ENCODE peak calls at places on chromosomes 3 and 15, in eight cellular contexts. One of them, this sample, is unnamed.
A peak's percentile ranks its signal among the peaks of the same experiment; 100 is the strongest.

GRCh38 chr15:69537888-69538287 is 85.3 kb downstream of the RPLP1 start:
- DNase-seq in GM12865: no peak
- DNase-seq in activated B cell treated with CpG ODN at 0.5 μM for 24 hours: no peak
- DNase-seq in glutamatergic neuron: no peak
- DNase-seq in progenitor cell of endocrine pancreas: no peak
- DNase-seq in neural progenitor cell: no peak
- DNase-seq in coronary artery: no peak
- DNase-seq in body of pancreas: no peak
- DNase-seq in this sample: no peak

GRCh38 chr3:161586836-161587235 is 90.2 kb downstream of the OTOL1 start:
- DNase-seq in GM12865: no peak
- DNase-seq in activated B cell treated with CpG ODN at 0.5 μM for 24 hours: no peak
- DNase-seq in glutamatergic neuron: no peak
- DNase-seq in progenitor cell of endocrine pancreas: no peak
- DNase-seq in neural progenitor cell: no peak
- DNase-seq in coronary artery: no peak
- DNase-seq in body of pancreas: no peak
- DNase-seq in this sample: no peak

GRCh38 chr3:158977497-158977896 is 175.6 kb downstream of the MFSD1 start:
- DNase-seq in GM12865: no peak
- DNase-seq in activated B cell treated with CpG ODN at 0.5 μM for 24 hours: no peak
- DNase-seq in glutamatergic neuron: no peak
- DNase-seq in progenitor cell of endocrine pancreas: no peak
- DNase-seq in neural progenitor cell: no peak
- DNase-seq in coronary artery: no peak
- DNase-seq in body of pancreas: peak; percentile 64
- DNase-seq in this sample: no peak

GRCh38 chr3:10286596-10287295 is 6.0 kb downstream of the GHRL start:
- DNase-seq in GM12865: peak; percentile 79
- DNase-seq in activated B cell treated with CpG ODN at 0.5 μM for 24 hours: no peak
- DNase-seq in glutamatergic neuron: no peak
- DNase-seq in progenitor cell of endocrine pancreas: no peak
- DNase-seq in neural progenitor cell: peak; percentile 53
- DNase-seq in coronary artery: no peak
- DNase-seq in body of pancreas: no peak
- DNase-seq in this sample: no peak

GRCh38 chr3:161987933-161988332 is 491.3 kb downstream of the OTOL1 start:
- DNase-seq in GM12865: no peak
- DNase-seq in activated B cell treated with CpG ODN at 0.5 μM for 24 hours: no peak
- DNase-seq in glutamatergic neuron: no peak
- DNase-seq in progenitor cell of endocrine pancreas: no peak
- DNase-seq in neural progenitor cell: no peak
- DNase-seq in coronary artery: no peak
- DNase-seq in body of pancreas: no peak
- DNase-seq in this sample: no peak

GRCh38 chr3:77449459-77449858 is 409.6 kb downstream of the ROBO2 start:
- DNase-seq in GM12865: no peak
- DNase-seq in activated B cell treated with CpG ODN at 0.5 μM for 24 hours: no peak
- DNase-seq in glutamatergic neuron: no peak
- DNase-seq in progenitor cell of endocrine pancreas: no peak
- DNase-seq in neural progenitor cell: no peak
- DNase-seq in coronary artery: no peak
- DNase-seq in body of pancreas: no peak
- DNase-seq in this sample: no peak

GRCh38 chr3:33438871-33439270 is 1.3 kb downstream of the UBP1 start:
- DNase-seq in GM12865: no peak
- DNase-seq in activated B cell treated with CpG ODN at 0.5 μM for 24 hours: no peak
- DNase-seq in glutamatergic neuron: no peak
- DNase-seq in progenitor cell of endocrine pancreas: no peak
- DNase-seq in neural progenitor cell: no peak
- DNase-seq in coronary artery: no peak
- DNase-seq in body of pancreas: no peak
- DNase-seq in this sample: no peak

GRCh38 chr15:36878745-36879262 is 221.5 kb downstream of the MEIS2 start:
- DNase-seq in GM12865: no peak
- DNase-seq in activated B cell treated with CpG ODN at 0.5 μM for 24 hours: no peak
- DNase-seq in glutamatergic neuron: no peak
- DNase-seq in progenitor cell of endocrine pancreas: no peak
- DNase-seq in neural progenitor cell: peak; percentile 18
- DNase-seq in coronary artery: no peak
- DNase-seq in body of pancreas: no peak
- DNase-seq in this sample: no peak

GRCh38 chr3:123072152-123072551 is 5.3 kb downstream of the PDIA5 start:
- DNase-seq in GM12865: no peak
- DNase-seq in activated B cell treated with CpG ODN at 0.5 μM for 24 hours: no peak
- DNase-seq in glutamatergic neuron: no peak
- DNase-seq in progenitor cell of endocrine pancreas: no peak
- DNase-seq in neural progenitor cell: no peak
- DNase-seq in coronary artery: peak; percentile 64
- DNase-seq in body of pancreas: peak; percentile 39
- DNase-seq in this sample: no peak

GRCh38 chr3:15556512-15556911 is 35.0 kb upstream of the COLQ start:
- DNase-seq in GM12865: peak; percentile 83
- DNase-seq in activated B cell treated with CpG ODN at 0.5 μM for 24 hours: no peak
- DNase-seq in glutamatergic neuron: no peak
- DNase-seq in progenitor cell of endocrine pancreas: no peak
- DNase-seq in neural progenitor cell: no peak
- DNase-seq in coronary artery: no peak
- DNase-seq in body of pancreas: no peak
- DNase-seq in this sample: no peak

GRCh38 chr3:61452536-61452991 is 108.8 kb upstream of the PTPRG start:
- DNase-seq in GM12865: no peak
- DNase-seq in activated B cell treated with CpG ODN at 0.5 μM for 24 hours: no peak
- DNase-seq in glutamatergic neuron: no peak
- DNase-seq in progenitor cell of endocrine pancreas: no peak
- DNase-seq in neural progenitor cell: no peak
- DNase-seq in coronary artery: no peak
- DNase-seq in body of pancreas: no peak
- DNase-seq in this sample: no peak

GRCh38 chr3:147189016-147189415 is 217.3 kb downstream of the ZIC4 start:
- DNase-seq in GM12865: no peak
- DNase-seq in activated B cell treated with CpG ODN at 0.5 μM for 24 hours: no peak
- DNase-seq in glutamatergic neuron: no peak
- DNase-seq in progenitor cell of endocrine pancreas: no peak
- DNase-seq in neural progenitor cell: no peak
- DNase-seq in coronary artery: no peak
- DNase-seq in body of pancreas: no peak
- DNase-seq in this sample: no peak

GRCh38 chr15:99361541-99362185 is 110.4 kb downstream of the LRRC28 start:
- DNase-seq in GM12865: peak; percentile 19
- DNase-seq in activated B cell treated with CpG ODN at 0.5 μM for 24 hours: no peak
- DNase-seq in glutamatergic neuron: no peak
- DNase-seq in progenitor cell of endocrine pancreas: no peak
- DNase-seq in neural progenitor cell: peak; percentile 33
- DNase-seq in coronary artery: no peak
- DNase-seq in body of pancreas: no peak
- DNase-seq in this sample: no peak

DNA sequence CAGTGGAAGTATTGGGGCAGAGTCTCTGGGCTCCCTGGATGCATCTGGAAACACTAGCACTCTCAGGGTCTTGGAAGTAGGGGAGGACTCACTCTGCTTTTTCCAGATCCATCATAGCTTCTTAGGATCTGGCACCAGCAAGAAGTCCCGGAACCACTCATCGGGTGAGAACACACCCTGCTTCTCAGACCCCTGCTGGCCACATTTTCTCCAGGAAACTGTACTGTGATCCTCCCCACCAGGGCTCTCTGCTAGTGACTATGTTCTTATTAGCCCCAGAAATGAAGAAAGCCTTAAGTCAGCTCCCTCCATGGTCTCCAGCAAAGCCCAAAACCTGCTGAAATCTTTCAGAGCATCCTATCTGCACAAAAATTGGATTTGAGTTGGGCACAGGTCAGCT is 197.3 kb upstream of the GADL1 start:
- DNase-seq in GM12865: no peak
- DNase-seq in activated B cell treated with CpG ODN at 0.5 μM for 24 hours: no peak
- DNase-seq in glutamatergic neuron: no peak
- DNase-seq in progenitor cell of endocrine pancreas: no peak
- DNase-seq in neural progenitor cell: no peak
- DNase-seq in coronary artery: no peak
- DNase-seq in body of pancreas: no peak
- DNase-seq in this sample: no peak
- TF ChIP-seq CTCF in GM12865: no peak
- TF ChIP-seq CTCF in activated B cell treated with CpG ODN at 0.5 μM for 24 hours: no peak
- TF ChIP-seq CTCF in glutamatergic neuron: no peak
- TF ChIP-seq CTCF in progenitor cell of endocrine pancreas: no peak
- TF ChIP-seq CTCF in neural progenitor cell: no peak
- TF ChIP-seq CTCF in coronary artery: no peak
- TF ChIP-seq CTCF in body of pancreas: no peak
- TF ChIP-seq CTCF in this sample: no peak

GRCh38 chr3:84547207-84547606 is 411.6 kb upstream of the CADM2 start:
- DNase-seq in GM12865: no peak
- DNase-seq in activated B cell treated with CpG ODN at 0.5 μM for 24 hours: no peak
- DNase-seq in glutamatergic neuron: no peak
- DNase-seq in progenitor cell of endocrine pancreas: no peak
- DNase-seq in neural progenitor cell: no peak
- DNase-seq in coronary artery: no peak
- DNase-seq in body of pancreas: no peak
- DNase-seq in this sample: no peak

DNA sequence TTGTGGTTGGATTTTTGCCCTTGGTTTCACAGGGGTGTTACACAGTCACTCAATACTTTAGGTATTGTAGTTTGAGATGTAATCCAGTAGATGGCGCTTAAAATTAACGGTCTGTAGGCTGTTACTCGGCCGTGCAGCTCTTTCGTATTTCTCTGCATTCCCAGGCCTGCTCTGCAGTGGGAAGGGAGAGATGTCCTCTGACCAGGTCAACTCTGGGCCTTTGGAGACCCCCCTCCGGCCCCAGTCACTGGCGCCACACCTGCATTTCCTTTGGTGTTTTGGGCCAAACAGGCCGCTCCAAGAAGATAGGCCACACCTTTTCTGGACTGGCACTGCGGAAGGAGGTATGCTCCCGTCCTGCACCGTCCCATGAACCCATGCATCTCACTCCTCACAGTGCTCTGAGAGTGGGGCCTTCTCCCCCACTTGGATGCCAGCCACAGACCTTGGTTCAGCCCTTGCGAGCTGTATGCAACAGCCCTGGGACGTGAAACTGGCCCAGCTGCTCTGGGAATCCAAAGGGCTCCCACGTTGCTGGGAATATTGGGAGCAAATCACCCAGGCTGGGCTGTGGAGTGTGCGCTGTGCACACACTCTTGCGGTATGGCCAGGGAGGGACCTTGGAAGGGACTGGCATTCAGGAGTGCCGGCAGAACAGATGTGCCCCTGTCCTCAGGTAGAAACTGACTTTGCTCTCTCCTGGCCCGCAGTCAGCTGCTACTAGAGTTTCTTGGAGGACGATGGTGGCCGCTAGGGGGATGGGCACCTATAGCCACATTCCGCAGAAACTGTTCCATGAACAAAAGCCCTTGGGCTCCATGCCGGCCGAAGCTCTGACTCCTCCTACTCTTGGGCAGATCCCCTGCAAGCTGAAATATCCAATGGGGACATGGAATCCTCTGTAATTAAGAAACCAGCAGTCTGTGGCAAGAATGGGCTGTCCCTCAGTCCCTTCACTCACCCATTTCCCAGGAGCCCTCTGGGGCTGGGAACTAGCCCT is 410.5 kb upstream of the CADM2 start:
- DNase-seq in GM12865: peak; percentile 23
- DNase-seq in activated B cell treated with CpG ODN at 0.5 μM for 24 hours: no peak
- DNase-seq in glutamatergic neuron: peak; percentile 27
- DNase-seq in progenitor cell of endocrine pancreas: peak; percentile 14
- DNase-seq in neural progenitor cell: peak; percentile 68
- DNase-seq in coronary artery: no peak
- DNase-seq in body of pancreas: peak; percentile 65
- DNase-seq in this sample: no peak
- TF ChIP-seq CTCF in GM12865: peak; percentile 32
- TF ChIP-seq CTCF in activated B cell treated with CpG ODN at 0.5 μM for 24 hours: no peak
- TF ChIP-seq CTCF in glutamatergic neuron: peak; percentile 60
- TF ChIP-seq CTCF in progenitor cell of endocrine pancreas: peak; percentile 66
- TF ChIP-seq CTCF in neural progenitor cell: peak; percentile 68
- TF ChIP-seq CTCF in coronary artery: peak; percentile 22
- TF ChIP-seq CTCF in body of pancreas: peak; percentile 39
- TF ChIP-seq CTCF in this sample: peak; percentile 68

DNA sequence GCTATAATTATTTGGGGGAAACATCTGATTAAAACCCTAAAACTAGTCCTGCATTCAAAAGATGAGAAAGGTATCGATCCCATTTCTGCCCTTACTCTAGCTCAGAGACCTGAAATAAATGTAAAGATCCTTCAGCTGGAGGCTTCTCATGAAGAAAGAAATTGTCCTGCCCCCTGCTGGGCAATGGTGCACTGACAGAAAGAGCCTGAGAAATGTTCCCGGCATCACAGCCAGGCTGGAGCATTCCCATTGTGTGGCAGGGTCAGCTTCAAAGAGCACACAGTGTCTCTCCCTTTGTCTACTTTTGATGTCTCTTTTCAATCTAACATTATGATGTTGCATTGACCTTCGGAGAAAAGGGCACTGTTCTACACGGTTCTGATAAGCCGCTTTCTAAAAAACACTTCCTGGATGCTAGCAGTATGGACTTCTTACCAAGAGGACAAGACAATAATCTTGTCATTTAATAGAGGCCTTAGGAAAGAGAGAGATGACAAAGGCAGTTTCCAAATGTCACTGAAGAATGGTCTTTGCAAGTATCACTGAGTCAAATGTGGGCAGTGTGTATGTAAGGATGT is 287.5 kb downstream of the MAGI1 start:
- DNase-seq in GM12865: peak; percentile 24
- DNase-seq in activated B cell treated with CpG ODN at 0.5 μM for 24 hours: no peak
- DNase-seq in glutamatergic neuron: peak; percentile 85
- DNase-seq in progenitor cell of endocrine pancreas: peak; percentile 30
- DNase-seq in neural progenitor cell: peak; percentile 90
- DNase-seq in coronary artery: no peak
- DNase-seq in body of pancreas: peak; percentile 65
- DNase-seq in this sample: no peak
- TF ChIP-seq CTCF in GM12865: peak; percentile 61
- TF ChIP-seq CTCF in activated B cell treated with CpG ODN at 0.5 μM for 24 hours: no peak
- TF ChIP-seq CTCF in glutamatergic neuron: peak; percentile 92
- TF ChIP-seq CTCF in progenitor cell of endocrine pancreas: peak; percentile 78
- TF ChIP-seq CTCF in neural progenitor cell: peak; percentile 74
- TF ChIP-seq CTCF in coronary artery: peak; percentile 38
- TF ChIP-seq CTCF in body of pancreas: peak; percentile 61
- TF ChIP-seq CTCF in this sample: peak; percentile 65

GRCh38 chr15:92277776-92278175 is 115.9 kb upstream of the ST8SIA2 start:
- DNase-seq in GM12865: peak; percentile 37
- DNase-seq in activated B cell treated with CpG ODN at 0.5 μM for 24 hours: no peak
- DNase-seq in glutamatergic neuron: no peak
- DNase-seq in progenitor cell of endocrine pancreas: no peak
- DNase-seq in neural progenitor cell: peak; percentile 27
- DNase-seq in coronary artery: no peak
- DNase-seq in body of pancreas: peak; percentile 12
- DNase-seq in this sample: no peak
- TF ChIP-seq CTCF in GM12865: peak; percentile 36
- TF ChIP-seq CTCF in activated B cell treated with CpG ODN at 0.5 μM for 24 hours: no peak
- TF ChIP-seq CTCF in glutamatergic neuron: no peak
- TF ChIP-seq CTCF in progenitor cell of endocrine pancreas: peak; percentile 28
- TF ChIP-seq CTCF in neural progenitor cell: peak; percentile 51
- TF ChIP-seq CTCF in coronary artery: no peak
- TF ChIP-seq CTCF in body of pancreas: peak; percentile 10
- TF ChIP-seq CTCF in this sample: peak; percentile 64

This sample was measured in osteocyte.